ENCODE peak calls at places on chromosome 1, in five cellular contexts. One of them, this sample, is unnamed.

GRCh38 chr1:110185181-110185580 is 24.9 kb upstream of the KCNC4 start:
- DNase-seq in sciatic nerve: no peak
- DNase-seq in NCI-H2081: peak; percentile 21
- DNase-seq in naive thymus-derived CD8-positive, alpha-beta T cell: no peak
- DNase-seq in COR-L47: peak; percentile 87
- DNase-seq in this sample: no peak

GRCh38 chr1:15764269-15764764 is 5.7 kb downstream of the FBLIM1 start:
- DNase-seq in NCI-H2081: no peak
- DNase-seq in COR-L47: no peak
- DNase-seq in naive thymus-derived CD8-positive, alpha-beta T cell: no peak
- DNase-seq in sciatic nerve: no peak
- DNase-seq in this sample: no peak

GRCh38 chr1:36968730-36969129 is 65.6 kb downstream of the GRIK3 start:
- DNase-seq in COR-L47: peak; percentile 98
- DNase-seq in NCI-H2081: peak; percentile 96
- DNase-seq in sciatic nerve: no peak
- DNase-seq in naive thymus-derived CD8-positive, alpha-beta T cell: no peak
- DNase-seq in this sample: no peak

GRCh38 chr1:232635778-232636356 is 5.9 kb upstream of the SIPA1L2 start:
- DNase-seq in sciatic nerve: no peak
- DNase-seq in naive thymus-derived CD8-positive, alpha-beta T cell: no peak
- DNase-seq in COR-L47: peak; percentile 58
- DNase-seq in NCI-H2081: peak; percentile 73
- DNase-seq in this sample: no peak

GRCh38 chr1:19877821-19878636 is 4.2 kb upstream of the OTUD3 start:
- DNase-seq in sciatic nerve: no peak
- DNase-seq in COR-L47: peak; percentile 15
- DNase-seq in NCI-H2081: no peak
- DNase-seq in naive thymus-derived CD8-positive, alpha-beta T cell: no peak
- DNase-seq in this sample: no peak

GRCh38 chr1:192251735-192252134 is 65.1 kb upstream of the RGS21 start:
- DNase-seq in naive thymus-derived CD8-positive, alpha-beta T cell: no peak
- DNase-seq in COR-L47: no peak
- DNase-seq in NCI-H2081: no peak
- DNase-seq in sciatic nerve: no peak
- DNase-seq in this sample: no peak

GRCh38 chr1:227940791-227941241 is 6.9 kb downstream of the WNT9A start:
- DNase-seq in sciatic nerve: peak; percentile 58
- DNase-seq in COR-L47: no peak
- DNase-seq in naive thymus-derived CD8-positive, alpha-beta T cell: no peak
- DNase-seq in NCI-H2081: no peak
- DNase-seq in this sample: peak; percentile 73

GRCh38 chr1:54601730-54602129 is 21.6 kb downstream of the FAM151A start:
- DNase-seq in naive thymus-derived CD8-positive, alpha-beta T cell: no peak
- DNase-seq in COR-L47: no peak
- DNase-seq in NCI-H2081: no peak
- DNase-seq in sciatic nerve: no peak
- DNase-seq in this sample: no peak